ENCODE peak calls at places on chromosomes 2 and 18, in ten cellular contexts. C is transverse colon, N is A549, B is K562, Y is sigmoid colon, K is ovary, Z is suprapubic skin, I is upper lobe of left lung, O is GM12878, E is HepG2. J is an unnamed sample.
A peak's percentile ranks its signal among the peaks of the same experiment; 100 is the strongest.

GRCh38 chr2:179272406-179273192 is 8.0 kb upstream of the SESTD1 start:
- DNase-seq in O (no peak), Y (no peak), Z (no peak), N (peak; percentile 32), I (no peak), K (no peak), C (no peak), E (peak; percentile 96), B (no peak), J (no peak)

GRCh38 chr2:58923869-58924268 is 682.7 kb upstream of the FANCL start:
- DNase-seq in B (no peak), O (no peak), Z (no peak), I (no peak), E (no peak), N (peak; percentile 32), Y (no peak), C (no peak), K (no peak), J (no peak)

GRCh38 chr2:26243643-26244478 is 571 bp downstream of the HADHA start:
- DNase-seq in Y (no peak), N (peak; percentile 34), B (peak; percentile 23), K (no peak), C (peak; percentile 35), E (no peak), Z (no peak), I (peak; percentile 52), O (no peak), J (no peak)

GRCh38 chr2:177908182-177908581 is 164.4 kb downstream of the PDE11A start:
- DNase-seq in Y (no peak), Z (no peak), O (no peak), B (no peak), E (no peak), I (no peak), C (no peak), N (no peak), K (no peak), J (no peak)

GRCh38 chr2:131105950-131106801 is 1.0 kb downstream of the PLEKHB2 start:
- DNase-seq in E (peak; percentile 84), K (peak; percentile 9), Y (no peak), C (peak; percentile 63), B (peak; percentile 40), O (peak; percentile 16), N (peak; percentile 52), I (peak; percentile 66), Z (no peak), J (peak; percentile 41)

GRCh38 chr2:72669121-72669520 is 156.7 kb downstream of the EXOC6B start:
- DNase-seq in I (no peak), C (no peak), O (no peak), E (no peak), N (peak; percentile 70), Y (no peak), B (no peak), Z (no peak), K (no peak), J (no peak)

GRCh38 chr2:96024336-96025106 is 10.2 kb downstream of the GPAT2 start:
- DNase-seq in N (no peak), K (no peak), I (no peak), C (no peak), B (no peak), Z (no peak), O (no peak), E (no peak), Y (no peak), J (no peak)

GRCh38 chr2:187002242-187002641 is 153.3 kb upstream of the ZSWIM2 start:
- DNase-seq in C (no peak), K (no peak), Y (no peak), E (no peak), O (no peak), N (no peak), I (no peak), Z (no peak), B (no peak), J (no peak)

GRCh38 chr2:191474459-191474858 is 203.5 kb upstream of the NABP1 start:
- DNase-seq in I (no peak), C (no peak), K (no peak), O (no peak), Z (no peak), B (no peak), Y (no peak), N (no peak), E (no peak), J (no peak)

GRCh38 chr2:191467113-191467512 is 210.8 kb upstream of the NABP1 start:
- DNase-seq in O (no peak), Y (no peak), N (no peak), E (no peak), I (no peak), B (no peak), K (no peak), C (no peak), Z (no peak), J (no peak)

GRCh38 chr2:191470306-191470705 is 207.6 kb upstream of the NABP1 start:
- DNase-seq in I (no peak), Y (no peak), B (no peak), N (no peak), O (no peak), C (no peak), K (no peak), Z (no peak), E (no peak), J (no peak)
- TF ChIP-seq EP300 in I (no peak), Y (no peak), B (no peak), N (no peak), O (no peak), C (no peak), K (no peak), Z (no peak), E (no peak), J (no peak)

GRCh38 chr2:54483426-54483825 is 27.3 kb downstream of the SPTBN1 start:
- DNase-seq in O (no peak), I (no peak), Y (no peak), N (peak; percentile 22), C (no peak), E (peak; percentile 32), B (no peak), K (no peak), Z (no peak), J (no peak)

GRCh38 chr2:54480025-54480424 is 23.9 kb downstream of the SPTBN1 start:
- DNase-seq in E (no peak), Z (no peak), N (no peak), Y (no peak), I (no peak), C (no peak), B (no peak), K (no peak), O (no peak), J (no peak)

GRCh38 chr2:54481686-54482085 is 25.6 kb downstream of the SPTBN1 start:
- DNase-seq in C (no peak), B (no peak), Z (no peak), K (no peak), E (no peak), Y (no peak), I (no peak), O (no peak), N (no peak), J (no peak)

GRCh38 chr2:54479422-54479821 is 23.3 kb downstream of the SPTBN1 start:
- DNase-seq in N (no peak), I (no peak), Z (no peak), C (no peak), B (peak; percentile 28), K (no peak), O (no peak), Y (peak; percentile 84), E (no peak), J (no peak)

DNA sequence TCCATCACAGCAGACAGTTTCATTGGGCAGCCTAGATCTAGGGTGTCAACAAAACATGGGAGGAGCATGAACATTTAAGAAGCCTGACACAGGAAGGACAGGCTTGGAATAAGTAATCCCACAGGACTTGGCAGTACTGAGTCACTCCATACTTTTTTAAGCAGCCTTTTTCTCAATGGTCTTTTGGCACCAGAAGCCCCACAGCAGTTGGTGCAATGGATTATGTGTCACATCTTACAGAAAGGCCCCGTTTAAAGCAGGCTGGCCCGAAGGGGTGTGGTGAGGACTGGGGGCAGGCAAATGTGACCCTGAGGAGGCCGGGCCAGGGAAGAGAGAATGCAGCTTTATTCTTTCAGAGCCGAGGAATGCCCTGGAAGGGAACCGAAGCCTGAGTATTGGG is 26.6 kb downstream of the SPTBN1 start:
- DNase-seq in N (peak; percentile 18), I (no peak), Y (peak; percentile 75), C (peak; percentile 17), O (no peak), B (no peak), E (peak; percentile 59), K (no peak), Z (no peak), J (no peak)
- TF ChIP-seq EP300 in N (no peak), I (no peak), Y (no peak), C (no peak), O (no peak), B (no peak), E (no peak), K (no peak), Z (no peak), J (peak; percentile 70)

DNA sequence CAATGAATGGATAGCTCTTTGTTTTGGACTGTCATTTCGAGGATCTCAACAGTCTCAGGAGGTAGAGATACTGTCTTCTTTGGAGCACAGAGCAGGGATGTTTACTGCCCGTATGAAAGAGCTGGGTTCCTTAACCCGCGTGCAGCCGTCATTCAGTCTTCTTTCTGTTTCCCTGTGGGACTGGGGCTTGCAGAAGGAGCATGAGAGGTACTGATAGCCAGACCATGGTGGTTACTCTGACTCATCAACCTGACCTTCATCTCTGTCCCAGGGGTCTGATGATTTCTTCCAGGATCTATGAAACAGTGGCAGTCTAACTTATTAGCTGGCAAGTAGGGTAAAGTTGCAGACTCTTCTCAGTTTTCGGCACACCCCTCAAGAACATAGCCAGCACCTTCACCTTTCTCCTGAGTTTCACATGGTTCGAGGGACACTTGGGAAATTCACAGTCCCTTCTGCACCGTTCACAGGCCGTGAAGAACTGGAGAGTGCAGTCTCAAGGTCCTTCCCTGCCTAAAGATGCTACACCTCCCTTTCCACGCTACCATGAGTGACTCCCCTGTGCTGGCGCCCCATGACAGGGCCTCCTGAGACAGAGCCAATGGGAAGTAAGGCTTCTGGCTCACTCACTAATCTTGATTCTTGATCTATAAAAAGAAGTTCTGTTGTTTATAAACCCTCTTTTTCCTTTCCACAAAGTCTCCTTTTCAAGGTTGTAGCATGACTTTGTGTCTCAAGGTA is 226.2 kb downstream of the MC4R start:
- DNase-seq in K (no peak), I (no peak), O (no peak), E (no peak), C (no peak), N (no peak), Y (no peak), Z (no peak), B (peak; percentile 3), J (no peak)
- TF ChIP-seq EP300 in K (no peak), I (no peak), O (no peak), E (no peak), C (no peak), N (no peak), Y (no peak), Z (no peak), B (no peak), J (no peak)

GRCh38 chr2:216491757-216492635 is 6.6 kb upstream of the RPL37A start:
- DNase-seq in N (no peak), E (peak; percentile 66), I (no peak), K (no peak), Y (no peak), B (no peak), O (peak; percentile 61), Z (no peak), C (no peak), J (no peak)

GRCh38 chr2:216492951-216493685 is 5.5 kb upstream of the RPL37A start:
- DNase-seq in Y (no peak), C (no peak), N (no peak), K (no peak), I (no peak), E (no peak), B (no peak), Z (no peak), O (no peak), J (no peak)

GRCh38 chr2:216485745-216486144 is 12.9 kb upstream of the RPL37A start:
- DNase-seq in Z (no peak), K (no peak), E (no peak), I (no peak), Y (no peak), C (no peak), B (no peak), O (no peak), N (no peak), J (no peak)

GRCh38 chr2:216486708-216487107 is 11.9 kb upstream of the RPL37A start:
- DNase-seq in K (no peak), I (peak; percentile 32), Y (no peak), O (no peak), E (no peak), C (no peak), B (no peak), Z (no peak), N (no peak), J (no peak)

DNA sequence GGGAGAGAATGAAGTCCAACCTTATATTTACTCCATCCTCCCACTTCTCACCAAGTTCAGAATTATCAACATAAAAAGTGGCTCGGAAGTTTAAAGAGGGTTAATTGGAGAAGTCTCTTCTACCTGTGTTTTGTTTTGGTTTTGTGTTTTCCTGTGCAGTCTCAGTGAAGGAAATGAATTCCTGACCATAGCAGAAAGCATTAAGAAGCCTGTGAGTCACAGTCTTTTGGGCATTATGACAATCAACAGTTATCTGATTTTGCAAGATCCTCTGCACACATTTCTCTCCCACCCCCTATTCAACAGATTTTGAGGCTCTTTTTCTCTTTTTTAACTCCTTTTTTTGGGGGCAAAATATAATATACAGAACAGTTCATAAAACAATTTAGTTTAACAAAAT is 8.6 kb upstream of the RPL37A start:
- DNase-seq in C (no peak), E (no peak), B (no peak), N (no peak), K (no peak), Y (no peak), O (no peak), Z (no peak), I (no peak), J (no peak)
- TF ChIP-seq EP300 in C (no peak), E (no peak), B (no peak), N (no peak), K (no peak), Y (no peak), O (no peak), Z (no peak), I (no peak), J (no peak)